ENCODE peak calls at places on chromosome 19, in eight cellular contexts. F is astrocyte; U is brain microvascular endothelial cell; B is tibial nerve; Y is CD4-positive, alpha-beta T cell; R is uterus; P is left lung; A is mesendoderm. O is an unnamed sample.

GRCh38 chr19:15195987-15196682 is 4.7 kb downstream of the NOTCH3 start:
- DNase-seq in F (no peak), U (peak), B (no peak), Y (no peak), R (no peak), P (peak), A (peak), O (no peak)

GRCh38 chr19:4987692-4988370 is 18.9 kb downstream of the KDM4B start:
- DNase-seq in F (peak), U (no peak), B (no peak), Y (no peak), R (no peak), P (no peak), A (no peak), O (no peak)

GRCh38 chr19:29119582-29119981 is 93.4 kb downstream of the UQCRFS1 start:
- DNase-seq in F (no peak), U (no peak), B (no peak), Y (no peak), R (no peak), P (no peak), A (peak), O (no peak)

GRCh38 chr19:35767288-35768081 is 7.9 kb upstream of the ARHGAP33 start:
- DNase-seq in F (no peak), U (no peak), B (no peak), Y (no peak), R (no peak), P (no peak), A (peak), O (no peak)

GRCh38 chr19:44903602-44904425 is 1.8 kb upstream of the APOE start:
- DNase-seq in F (no peak), U (peak), B (peak), Y (peak), R (peak), P (peak), A (peak), O (peak)

GRCh38 chr19:29665826-29666633 is 769 bp downstream of the PLEKHF1 start:
- DNase-seq in F (peak), U (peak), B (no peak), Y (no peak), R (peak), P (peak), A (peak), O (peak)

GRCh38 chr19:3506384-3507340 is 551 bp downstream of the FZR1 start:
- DNase-seq in F (no peak), U (peak), B (no peak), Y (no peak), R (no peak), P (peak), A (no peak), O (peak)

GRCh38 chr19:30471441-30471840 is 99.3 kb downstream of the ZNF536 start:
- DNase-seq in F (no peak), U (no peak), B (no peak), Y (no peak), R (no peak), P (no peak), A (no peak), O (no peak)

GRCh38 chr19:4759388-4760284 is 31.9 kb upstream of the FEM1A start:
- DNase-seq in F (peak), U (peak), B (peak), Y (peak), R (peak), P (peak), A (peak), O (peak)

GRCh38 chr19:14146789-14147216 is 10.4 kb upstream of the ASF1B start:
- DNase-seq in F (peak), U (peak), B (no peak), Y (no peak), R (peak), P (no peak), A (no peak), O (no peak)

GRCh38 chr19:56476671-56477428 is at the start of gene ZNF667:
- DNase-seq in F (peak), U (peak), B (peak), Y (no peak), R (no peak), P (peak), A (peak), O (peak)

GRCh38 chr19:32336259-32337111 is 8.9 kb upstream of the ZNF507 start:
- DNase-seq in F (no peak), U (peak), B (no peak), Y (no peak), R (peak), P (no peak), A (no peak), O (no peak)
- H3K27ac ChIP-seq in F (no peak), U (no peak), B (no peak), Y (no peak), R (no peak), P (no peak), A (no peak), O (no peak)

DNA sequence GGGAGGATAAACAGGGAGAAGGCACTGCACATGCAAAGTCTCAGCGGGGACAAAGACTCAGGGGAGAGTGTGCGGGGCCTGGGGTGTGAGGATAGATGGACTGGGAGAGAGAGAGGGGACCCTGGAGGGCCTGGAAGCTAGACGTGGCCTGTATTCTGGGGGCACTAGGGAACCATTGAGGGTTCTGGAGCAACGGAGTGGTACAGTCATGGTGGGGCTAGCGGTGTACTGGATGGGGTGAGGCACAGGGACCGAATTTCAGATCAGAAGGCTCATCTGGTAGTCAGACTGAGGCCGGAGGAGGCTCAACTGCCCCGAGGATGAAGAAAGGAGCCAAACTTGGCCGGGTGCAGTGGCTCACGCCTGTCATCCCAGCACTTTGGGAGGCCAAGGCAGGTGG is 8.0 kb upstream of the SBNO2 start:
- DNase-seq in F (no peak), U (no peak), B (no peak), Y (no peak), R (no peak), P (no peak), A (no peak), O (no peak)
- H3K27ac ChIP-seq in F (no peak), U (no peak), B (no peak), Y (no peak), R (no peak), P (peak), A (no peak), O (no peak)

DNA sequence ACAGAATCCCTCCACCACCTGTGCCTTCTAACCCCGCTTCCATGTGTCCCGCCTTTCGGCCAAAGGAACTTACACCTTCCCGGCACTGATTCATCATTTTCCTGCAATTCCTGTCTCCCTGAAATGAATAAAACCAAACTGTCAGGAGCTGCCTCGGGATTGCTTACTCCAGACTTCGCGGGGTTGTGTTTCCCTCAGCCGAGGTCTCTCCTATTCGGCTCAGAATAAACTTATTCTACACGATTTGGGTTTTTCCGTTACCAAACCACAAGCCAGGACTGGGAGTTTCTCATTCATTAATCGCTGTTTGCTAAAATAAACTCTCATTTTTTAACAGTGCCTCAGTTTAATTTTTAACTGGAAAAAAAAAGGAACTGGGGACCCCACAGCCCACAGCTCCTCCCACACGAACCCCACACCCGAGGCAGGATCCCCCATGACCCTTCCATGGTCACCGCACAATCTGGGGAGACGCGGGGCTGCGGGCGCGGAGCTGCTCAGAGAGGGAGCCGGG is 647 bp downstream of the ZNF878 start:
- DNase-seq in F (peak), U (no peak), B (no peak), Y (no peak), R (no peak), P (no peak), A (peak), O (no peak)
- H3K27ac ChIP-seq in F (no peak), U (no peak), B (peak), Y (no peak), R (peak), P (peak), A (peak), O (no peak)

DNA sequence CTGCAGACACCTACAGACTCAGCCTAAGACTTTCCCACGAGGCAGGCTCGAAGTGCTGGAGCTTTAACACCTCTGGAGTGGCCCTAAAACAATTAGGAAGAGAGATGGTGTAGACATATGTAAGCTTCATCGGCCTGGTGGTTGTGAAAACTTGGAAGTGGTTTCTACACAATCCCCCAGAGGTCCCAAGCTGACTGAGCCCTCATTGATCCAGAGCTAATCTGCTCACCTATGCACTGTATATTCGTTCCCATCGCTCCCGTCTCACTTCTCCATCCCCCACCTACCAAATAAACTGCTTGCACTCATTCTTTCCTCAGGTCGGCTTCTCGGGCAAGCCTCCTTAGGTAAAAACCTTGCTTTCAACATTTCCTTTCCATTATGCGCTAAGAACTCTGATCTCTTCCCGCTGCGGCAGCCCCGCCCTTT is 767 bp upstream of the ZNF793 start:
- DNase-seq in F (no peak), U (no peak), B (no peak), Y (no peak), R (no peak), P (no peak), A (no peak), O (no peak)
- H3K27ac ChIP-seq in F (peak), U (peak), B (peak), Y (peak), R (peak), P (peak), A (no peak), O (peak)

GRCh38 chr19:6064703-6065073 is 45.6 kb downstream of the RFX2 start:
- DNase-seq in F (no peak), U (no peak), B (no peak), Y (no peak), R (no peak), P (no peak), A (no peak), O (no peak)
- H3K27ac ChIP-seq in F (no peak), U (no peak), B (no peak), Y (no peak), R (peak), P (peak), A (no peak), O (no peak)

GRCh38 chr19:10819124-10820060 is 16.6 kb downstream of the TMED1 start:
- DNase-seq in F (no peak), U (no peak), B (no peak), Y (no peak), R (no peak), P (peak), A (no peak), O (no peak)

GRCh38 chr19:10820173-10820572 is 15.8 kb downstream of the TMED1 start:
- DNase-seq in F (no peak), U (no peak), B (no peak), Y (no peak), R (no peak), P (no peak), A (peak), O (no peak)

GRCh38 chr19:10826236-10826635 is 9.8 kb downstream of the TMED1 start:
- DNase-seq in F (no peak), U (no peak), B (no peak), Y (no peak), R (no peak), P (peak), A (no peak), O (no peak)

GRCh38 chr19:10826846-10827245 is 9.2 kb downstream of the TMED1 start:
- DNase-seq in F (no peak), U (no peak), B (no peak), Y (no peak), R (no peak), P (no peak), A (no peak), O (no peak)

GRCh38 chr19:10823690-10824089 is 12.3 kb downstream of the TMED1 start:
- DNase-seq in F (no peak), U (no peak), B (no peak), Y (no peak), R (no peak), P (peak), A (no peak), O (no peak)
- H3K27ac ChIP-seq in F (no peak), U (no peak), B (no peak), Y (no peak), R (no peak), P (no peak), A (no peak), O (no peak)

GRCh38 chr19:1153891-1154730 is 20.0 kb downstream of the SBNO2 start:
- DNase-seq in F (no peak), U (no peak), B (no peak), Y (no peak), R (no peak), P (peak), A (no peak), O (no peak)
- H3K27ac ChIP-seq in F (no peak), U (peak), B (peak), Y (no peak), R (peak), P (peak), A (no peak), O (no peak)

GRCh38 chr19:19500975-19501644 is 14.2 kb downstream of the TSSK6 start:
- DNase-seq in F (no peak), U (no peak), B (no peak), Y (no peak), R (no peak), P (peak), A (no peak), O (no peak)
- H3K27ac ChIP-seq in F (no peak), U (no peak), B (no peak), Y (no peak), R (no peak), P (no peak), A (no peak), O (no peak)

GRCh38 chr19:41708481-41708880 is at the start of gene CEACAM5:
- DNase-seq in F (no peak), U (no peak), B (no peak), Y (no peak), R (no peak), P (no peak), A (no peak), O (no peak)

GRCh38 chr19:41709951-41710645 is 1.7 kb downstream of the CEACAM5 start:
- DNase-seq in F (no peak), U (no peak), B (no peak), Y (no peak), R (no peak), P (no peak), A (no peak), O (no peak)

GRCh38 chr19:41706741-41707501 is 1.5 kb upstream of the CEACAM5 start:
- DNase-seq in F (no peak), U (no peak), B (no peak), Y (peak), R (peak), P (peak), A (peak), O (no peak)

GRCh38 chr19:41707502-41707812 is 969 bp upstream of the CEACAM5 start:
- DNase-seq in F (no peak), U (no peak), B (no peak), Y (no peak), R (peak), P (no peak), A (no peak), O (no peak)

GRCh38 chr19:41707871-41708371 is 505 bp upstream of the CEACAM5 start:
- DNase-seq in F (no peak), U (no peak), B (no peak), Y (no peak), R (no peak), P (no peak), A (no peak), O (no peak)
- H3K27ac ChIP-seq in F (no peak), U (no peak), B (no peak), Y (no peak), R (no peak), P (no peak), A (no peak), O (no peak)